ENCODE peak calls at places on chromosomes 13 and 19, in seven cellular contexts. One of them, this sample, is unnamed.

GRCh38 chr19:45729774-45730388 is 815 bp downstream of the FBXO46 start:
- DNase-seq in smooth muscle cell of the brain vasculature: no peak
- DNase-seq in NCI-H510A treated with DMSO at 0.1 percent for 48 hours: no peak
- DNase-seq in bronchial epithelial cell: peak
- DNase-seq in stimulated activated CD8-positive, alpha-beta memory T cell treated with anti-CD3 and anti-CD28 coated beads, Interleukin-15, amount 100 ng/mL, for 24 hours: no peak
- DNase-seq in heart right ventricle: no peak
- DNase-seq in activated CD4-positive, alpha-beta T cell treated with anti-CD3 and anti-CD28 coated beads, Interleukin-2, amount 50 U/mL, for 1 hour: no peak
- DNase-seq in this sample: no peak

GRCh38 chr13:66068683-66069082 is 1161.5 kb downstream of the PCDH9 start:
- DNase-seq in smooth muscle cell of the brain vasculature: no peak
- DNase-seq in NCI-H510A treated with DMSO at 0.1 percent for 48 hours: no peak
- DNase-seq in bronchial epithelial cell: no peak
- DNase-seq in stimulated activated CD8-positive, alpha-beta memory T cell treated with anti-CD3 and anti-CD28 coated beads, Interleukin-15, amount 100 ng/mL, for 24 hours: no peak
- DNase-seq in heart right ventricle: no peak
- DNase-seq in activated CD4-positive, alpha-beta T cell treated with anti-CD3 and anti-CD28 coated beads, Interleukin-2, amount 50 U/mL, for 1 hour: no peak
- DNase-seq in this sample: no peak

GRCh38 chr19:32669205-32669785 is 5.7 kb downstream of the ANKRD27 start:
- DNase-seq in smooth muscle cell of the brain vasculature: no peak
- DNase-seq in NCI-H510A treated with DMSO at 0.1 percent for 48 hours: no peak
- DNase-seq in bronchial epithelial cell: no peak
- DNase-seq in stimulated activated CD8-positive, alpha-beta memory T cell treated with anti-CD3 and anti-CD28 coated beads, Interleukin-15, amount 100 ng/mL, for 24 hours: no peak
- DNase-seq in heart right ventricle: no peak
- DNase-seq in activated CD4-positive, alpha-beta T cell treated with anti-CD3 and anti-CD28 coated beads, Interleukin-2, amount 50 U/mL, for 1 hour: no peak
- DNase-seq in this sample: no peak

GRCh38 chr13:35131471-35131870 is 189.4 kb downstream of the NBEA start:
- DNase-seq in smooth muscle cell of the brain vasculature: no peak
- DNase-seq in NCI-H510A treated with DMSO at 0.1 percent for 48 hours: no peak
- DNase-seq in bronchial epithelial cell: no peak
- DNase-seq in stimulated activated CD8-positive, alpha-beta memory T cell treated with anti-CD3 and anti-CD28 coated beads, Interleukin-15, amount 100 ng/mL, for 24 hours: no peak
- DNase-seq in heart right ventricle: no peak
- DNase-seq in activated CD4-positive, alpha-beta T cell treated with anti-CD3 and anti-CD28 coated beads, Interleukin-2, amount 50 U/mL, for 1 hour: no peak
- DNase-seq in this sample: no peak

GRCh38 chr13:33927315-33927714 is 109.4 kb downstream of the RFC3 start:
- DNase-seq in smooth muscle cell of the brain vasculature: no peak
- DNase-seq in NCI-H510A treated with DMSO at 0.1 percent for 48 hours: no peak
- DNase-seq in bronchial epithelial cell: peak
- DNase-seq in stimulated activated CD8-positive, alpha-beta memory T cell treated with anti-CD3 and anti-CD28 coated beads, Interleukin-15, amount 100 ng/mL, for 24 hours: no peak
- DNase-seq in heart right ventricle: no peak
- DNase-seq in activated CD4-positive, alpha-beta T cell treated with anti-CD3 and anti-CD28 coated beads, Interleukin-2, amount 50 U/mL, for 1 hour: no peak
- DNase-seq in this sample: no peak

GRCh38 chr13:32530841-32531253 is 7.7 kb downstream of the N4BP2L2 start:
- DNase-seq in smooth muscle cell of the brain vasculature: peak
- DNase-seq in NCI-H510A treated with DMSO at 0.1 percent for 48 hours: no peak
- DNase-seq in bronchial epithelial cell: no peak
- DNase-seq in stimulated activated CD8-positive, alpha-beta memory T cell treated with anti-CD3 and anti-CD28 coated beads, Interleukin-15, amount 100 ng/mL, for 24 hours: no peak
- DNase-seq in heart right ventricle: no peak
- DNase-seq in activated CD4-positive, alpha-beta T cell treated with anti-CD3 and anti-CD28 coated beads, Interleukin-2, amount 50 U/mL, for 1 hour: no peak
- DNase-seq in this sample: no peak

GRCh38 chr19:11418518-11419506 is at the start of gene RGL3:
- DNase-seq in smooth muscle cell of the brain vasculature: no peak
- DNase-seq in NCI-H510A treated with DMSO at 0.1 percent for 48 hours: peak
- DNase-seq in bronchial epithelial cell: no peak
- DNase-seq in stimulated activated CD8-positive, alpha-beta memory T cell treated with anti-CD3 and anti-CD28 coated beads, Interleukin-15, amount 100 ng/mL, for 24 hours: no peak
- DNase-seq in heart right ventricle: peak
- DNase-seq in activated CD4-positive, alpha-beta T cell treated with anti-CD3 and anti-CD28 coated beads, Interleukin-2, amount 50 U/mL, for 1 hour: no peak
- DNase-seq in this sample: no peak

GRCh38 chr13:77460195-77460594 is 75.3 kb upstream of the SCEL start:
- DNase-seq in smooth muscle cell of the brain vasculature: no peak
- DNase-seq in NCI-H510A treated with DMSO at 0.1 percent for 48 hours: no peak
- DNase-seq in bronchial epithelial cell: no peak
- DNase-seq in stimulated activated CD8-positive, alpha-beta memory T cell treated with anti-CD3 and anti-CD28 coated beads, Interleukin-15, amount 100 ng/mL, for 24 hours: no peak
- DNase-seq in heart right ventricle: no peak
- DNase-seq in activated CD4-positive, alpha-beta T cell treated with anti-CD3 and anti-CD28 coated beads, Interleukin-2, amount 50 U/mL, for 1 hour: no peak
- DNase-seq in this sample: no peak

GRCh38 chr19:3509566-3509989 is 3.5 kb downstream of the FZR1 start:
- DNase-seq in smooth muscle cell of the brain vasculature: no peak
- DNase-seq in NCI-H510A treated with DMSO at 0.1 percent for 48 hours: no peak
- DNase-seq in bronchial epithelial cell: peak
- DNase-seq in stimulated activated CD8-positive, alpha-beta memory T cell treated with anti-CD3 and anti-CD28 coated beads, Interleukin-15, amount 100 ng/mL, for 24 hours: no peak
- DNase-seq in heart right ventricle: no peak
- DNase-seq in activated CD4-positive, alpha-beta T cell treated with anti-CD3 and anti-CD28 coated beads, Interleukin-2, amount 50 U/mL, for 1 hour: no peak
- DNase-seq in this sample: no peak

GRCh38 chr19:56869886-56870285 is 29.4 kb upstream of the PEG3 start:
- DNase-seq in smooth muscle cell of the brain vasculature: no peak
- DNase-seq in NCI-H510A treated with DMSO at 0.1 percent for 48 hours: no peak
- DNase-seq in bronchial epithelial cell: no peak
- DNase-seq in stimulated activated CD8-positive, alpha-beta memory T cell treated with anti-CD3 and anti-CD28 coated beads, Interleukin-15, amount 100 ng/mL, for 24 hours: no peak
- DNase-seq in heart right ventricle: no peak
- DNase-seq in activated CD4-positive, alpha-beta T cell treated with anti-CD3 and anti-CD28 coated beads, Interleukin-2, amount 50 U/mL, for 1 hour: no peak
- DNase-seq in this sample: no peak

GRCh38 chr19:15631817-15632216 is 8.9 kb upstream of the CYP4F3 start:
- DNase-seq in smooth muscle cell of the brain vasculature: no peak
- DNase-seq in NCI-H510A treated with DMSO at 0.1 percent for 48 hours: no peak
- DNase-seq in bronchial epithelial cell: no peak
- DNase-seq in stimulated activated CD8-positive, alpha-beta memory T cell treated with anti-CD3 and anti-CD28 coated beads, Interleukin-15, amount 100 ng/mL, for 24 hours: no peak
- DNase-seq in heart right ventricle: no peak
- DNase-seq in activated CD4-positive, alpha-beta T cell treated with anti-CD3 and anti-CD28 coated beads, Interleukin-2, amount 50 U/mL, for 1 hour: peak
- DNase-seq in this sample: no peak

GRCh38 chr19:6730153-6730804 is 7.1 kb downstream of the GPR108 start:
- DNase-seq in smooth muscle cell of the brain vasculature: no peak
- DNase-seq in NCI-H510A treated with DMSO at 0.1 percent for 48 hours: no peak
- DNase-seq in bronchial epithelial cell: peak
- DNase-seq in stimulated activated CD8-positive, alpha-beta memory T cell treated with anti-CD3 and anti-CD28 coated beads, Interleukin-15, amount 100 ng/mL, for 24 hours: no peak
- DNase-seq in heart right ventricle: no peak
- DNase-seq in activated CD4-positive, alpha-beta T cell treated with anti-CD3 and anti-CD28 coated beads, Interleukin-2, amount 50 U/mL, for 1 hour: peak
- DNase-seq in this sample: no peak

GRCh38 chr19:47018923-47019322 is 714 bp upstream of the NPAS1 start:
- DNase-seq in smooth muscle cell of the brain vasculature: no peak
- DNase-seq in NCI-H510A treated with DMSO at 0.1 percent for 48 hours: no peak
- DNase-seq in bronchial epithelial cell: no peak
- DNase-seq in stimulated activated CD8-positive, alpha-beta memory T cell treated with anti-CD3 and anti-CD28 coated beads, Interleukin-15, amount 100 ng/mL, for 24 hours: no peak
- DNase-seq in heart right ventricle: no peak
- DNase-seq in activated CD4-positive, alpha-beta T cell treated with anti-CD3 and anti-CD28 coated beads, Interleukin-2, amount 50 U/mL, for 1 hour: no peak
- DNase-seq in this sample: no peak

GRCh38 chr19:42421101-42421500 is 6.1 kb downstream of the LIPE start:
- DNase-seq in smooth muscle cell of the brain vasculature: no peak
- DNase-seq in NCI-H510A treated with DMSO at 0.1 percent for 48 hours: no peak
- DNase-seq in bronchial epithelial cell: no peak
- DNase-seq in stimulated activated CD8-positive, alpha-beta memory T cell treated with anti-CD3 and anti-CD28 coated beads, Interleukin-15, amount 100 ng/mL, for 24 hours: no peak
- DNase-seq in heart right ventricle: no peak
- DNase-seq in activated CD4-positive, alpha-beta T cell treated with anti-CD3 and anti-CD28 coated beads, Interleukin-2, amount 50 U/mL, for 1 hour: no peak
- DNase-seq in this sample: no peak

GRCh38 chr19:15479391-15480345 is at the start of gene PGLYRP2:
- DNase-seq in smooth muscle cell of the brain vasculature: no peak
- DNase-seq in NCI-H510A treated with DMSO at 0.1 percent for 48 hours: no peak
- DNase-seq in bronchial epithelial cell: peak
- DNase-seq in stimulated activated CD8-positive, alpha-beta memory T cell treated with anti-CD3 and anti-CD28 coated beads, Interleukin-15, amount 100 ng/mL, for 24 hours: no peak
- DNase-seq in heart right ventricle: peak
- DNase-seq in activated CD4-positive, alpha-beta T cell treated with anti-CD3 and anti-CD28 coated beads, Interleukin-2, amount 50 U/mL, for 1 hour: no peak
- DNase-seq in this sample: no peak

GRCh38 chr19:4638828-4639530 is at the start of gene TNFAIP8L1:
- DNase-seq in smooth muscle cell of the brain vasculature: peak
- DNase-seq in NCI-H510A treated with DMSO at 0.1 percent for 48 hours: no peak
- DNase-seq in bronchial epithelial cell: peak
- DNase-seq in stimulated activated CD8-positive, alpha-beta memory T cell treated with anti-CD3 and anti-CD28 coated beads, Interleukin-15, amount 100 ng/mL, for 24 hours: peak
- DNase-seq in heart right ventricle: peak
- DNase-seq in activated CD4-positive, alpha-beta T cell treated with anti-CD3 and anti-CD28 coated beads, Interleukin-2, amount 50 U/mL, for 1 hour: peak
- DNase-seq in this sample: peak

GRCh38 chr19:17001603-17002183 is 24.9 kb downstream of the CPAMD8 start:
- DNase-seq in smooth muscle cell of the brain vasculature: no peak
- DNase-seq in NCI-H510A treated with DMSO at 0.1 percent for 48 hours: no peak
- DNase-seq in bronchial epithelial cell: no peak
- DNase-seq in stimulated activated CD8-positive, alpha-beta memory T cell treated with anti-CD3 and anti-CD28 coated beads, Interleukin-15, amount 100 ng/mL, for 24 hours: peak
- DNase-seq in heart right ventricle: peak
- DNase-seq in activated CD4-positive, alpha-beta T cell treated with anti-CD3 and anti-CD28 coated beads, Interleukin-2, amount 50 U/mL, for 1 hour: peak
- DNase-seq in this sample: no peak

GRCh38 chr19:54484451-54484850 is 11.4 kb upstream of the CDC42EP5 start:
- DNase-seq in smooth muscle cell of the brain vasculature: no peak
- DNase-seq in NCI-H510A treated with DMSO at 0.1 percent for 48 hours: no peak
- DNase-seq in bronchial epithelial cell: no peak
- DNase-seq in stimulated activated CD8-positive, alpha-beta memory T cell treated with anti-CD3 and anti-CD28 coated beads, Interleukin-15, amount 100 ng/mL, for 24 hours: no peak
- DNase-seq in heart right ventricle: no peak
- DNase-seq in activated CD4-positive, alpha-beta T cell treated with anti-CD3 and anti-CD28 coated beads, Interleukin-2, amount 50 U/mL, for 1 hour: no peak
- DNase-seq in this sample: no peak

GRCh38 chr13:101529419-101529818 is 76.9 kb downstream of the ITGBL1 start:
- DNase-seq in smooth muscle cell of the brain vasculature: peak
- DNase-seq in NCI-H510A treated with DMSO at 0.1 percent for 48 hours: no peak
- DNase-seq in bronchial epithelial cell: no peak
- DNase-seq in stimulated activated CD8-positive, alpha-beta memory T cell treated with anti-CD3 and anti-CD28 coated beads, Interleukin-15, amount 100 ng/mL, for 24 hours: no peak
- DNase-seq in heart right ventricle: no peak
- DNase-seq in activated CD4-positive, alpha-beta T cell treated with anti-CD3 and anti-CD28 coated beads, Interleukin-2, amount 50 U/mL, for 1 hour: no peak
- DNase-seq in this sample: no peak

GRCh38 chr19:2701361-2702169 is 929 bp downstream of the GNG7 start:
- DNase-seq in smooth muscle cell of the brain vasculature: no peak
- DNase-seq in NCI-H510A treated with DMSO at 0.1 percent for 48 hours: no peak
- DNase-seq in bronchial epithelial cell: no peak
- DNase-seq in stimulated activated CD8-positive, alpha-beta memory T cell treated with anti-CD3 and anti-CD28 coated beads, Interleukin-15, amount 100 ng/mL, for 24 hours: no peak
- DNase-seq in heart right ventricle: no peak
- DNase-seq in activated CD4-positive, alpha-beta T cell treated with anti-CD3 and anti-CD28 coated beads, Interleukin-2, amount 50 U/mL, for 1 hour: no peak
- DNase-seq in this sample: no peak

GRCh38 chr13:50527612-50528509 is 315.6 kb downstream of the DLEU7 start:
- DNase-seq in smooth muscle cell of the brain vasculature: no peak
- DNase-seq in NCI-H510A treated with DMSO at 0.1 percent for 48 hours: no peak
- DNase-seq in bronchial epithelial cell: peak
- DNase-seq in stimulated activated CD8-positive, alpha-beta memory T cell treated with anti-CD3 and anti-CD28 coated beads, Interleukin-15, amount 100 ng/mL, for 24 hours: no peak
- DNase-seq in heart right ventricle: no peak
- DNase-seq in activated CD4-positive, alpha-beta T cell treated with anti-CD3 and anti-CD28 coated beads, Interleukin-2, amount 50 U/mL, for 1 hour: no peak
- DNase-seq in this sample: no peak

GRCh38 chr19:4705413-4706131 is 18.1 kb downstream of the DPP9 start:
- DNase-seq in smooth muscle cell of the brain vasculature: no peak
- DNase-seq in NCI-H510A treated with DMSO at 0.1 percent for 48 hours: no peak
- DNase-seq in bronchial epithelial cell: no peak
- DNase-seq in stimulated activated CD8-positive, alpha-beta memory T cell treated with anti-CD3 and anti-CD28 coated beads, Interleukin-15, amount 100 ng/mL, for 24 hours: no peak
- DNase-seq in heart right ventricle: peak
- DNase-seq in activated CD4-positive, alpha-beta T cell treated with anti-CD3 and anti-CD28 coated beads, Interleukin-2, amount 50 U/mL, for 1 hour: no peak
- DNase-seq in this sample: no peak

This sample was measured in type B pancreatic cell.